ENCODE peak calls at places on chromosomes 3 and 15, in four cellular contexts. One of them, this sample, is unnamed.

GRCh38 chr3:136938334-136938733 is 19.4 kb upstream of the IL20RB start:
- DNase-seq in HCT116: no peak
- DNase-seq in GM12878: no peak
- DNase-seq in K562: no peak
- DNase-seq in this sample: no peak

GRCh38 chr15:82807920-82808633 is 1.4 kb upstream of the WHAMM start:
- DNase-seq in HCT116: no peak
- DNase-seq in K562: no peak
- DNase-seq in GM12878: no peak
- DNase-seq in this sample: no peak

GRCh38 chr3:119883461-119884160 is 101.7 kb downstream of the NR1I2 start:
- DNase-seq in HCT116: no peak
- DNase-seq in GM12878: no peak
- DNase-seq in K562: no peak
- DNase-seq in this sample: no peak

GRCh38 chr3:10474847-10475246 is 30.5 kb downstream of the ATP2B2 start:
- DNase-seq in K562: no peak
- DNase-seq in GM12878: peak
- DNase-seq in HCT116: no peak
- DNase-seq in this sample: no peak

GRCh38 chr3:30894521-30895289 is at the start of gene GADL1:
- DNase-seq in GM12878: no peak
- DNase-seq in HCT116: no peak
- DNase-seq in K562: no peak
- DNase-seq in this sample: peak

GRCh38 chr3:15148614-15149013 is 49.7 kb upstream of the RBSN start:
- DNase-seq in HCT116: peak
- DNase-seq in GM12878: no peak
- DNase-seq in K562: peak
- DNase-seq in this sample: no peak

GRCh38 chr3:45546636-45547201 is 47.8 kb upstream of the LIMD1 start:
- DNase-seq in K562: peak
- DNase-seq in HCT116: peak
- DNase-seq in GM12878: no peak
- DNase-seq in this sample: no peak

GRCh38 chr3:185316740-185317407 is 46.1 kb upstream of the MAP3K13 start:
- DNase-seq in K562: no peak
- DNase-seq in HCT116: no peak
- DNase-seq in GM12878: no peak
- DNase-seq in this sample: peak

GRCh38 chr15:82539690-82540054 is 585 bp downstream of the RPS17 start:
- DNase-seq in HCT116: no peak
- DNase-seq in GM12878: no peak
- DNase-seq in K562: peak
- DNase-seq in this sample: no peak

GRCh38 chr3:102483556-102483955 is 48.7 kb downstream of the ZPLD1 start:
- DNase-seq in GM12878: no peak
- DNase-seq in HCT116: no peak
- DNase-seq in K562: no peak
- DNase-seq in this sample: no peak

GRCh38 chr3:101829878-101830277 is 19.4 kb upstream of the NFKBIZ start:
- DNase-seq in HCT116: no peak
- DNase-seq in GM12878: no peak
- DNase-seq in K562: no peak
- DNase-seq in this sample: no peak

GRCh38 chr3:85081191-85081895 is 122.6 kb downstream of the CADM2 start:
- DNase-seq in HCT116: no peak
- DNase-seq in GM12878: no peak
- DNase-seq in K562: no peak
- DNase-seq in this sample: no peak

GRCh38 chr3:71064288-71064975 is 519.1 kb downstream of the FOXP1 start:
- DNase-seq in GM12878: no peak
- DNase-seq in HCT116: no peak
- DNase-seq in K562: peak
- DNase-seq in this sample: peak

GRCh38 chr3:99084825-99085224 is 183.3 kb upstream of the DCBLD2 start:
- DNase-seq in GM12878: no peak
- DNase-seq in HCT116: no peak
- DNase-seq in K562: no peak
- DNase-seq in this sample: no peak

GRCh38 chr3:52730681-52731080 is 24.8 kb downstream of the SPCS1 start:
- DNase-seq in HCT116: no peak
- DNase-seq in GM12878: no peak
- DNase-seq in K562: no peak
- DNase-seq in this sample: peak

GRCh38 chr3:129577925-129578742 is 28.3 kb downstream of the PLXND1 start:
- DNase-seq in GM12878: no peak
- DNase-seq in HCT116: no peak
- DNase-seq in K562: no peak
- DNase-seq in this sample: no peak

GRCh38 chr3:58066842-58067241 is 58.6 kb downstream of the FLNB start:
- DNase-seq in HCT116: no peak
- DNase-seq in K562: no peak
- DNase-seq in GM12878: no peak
- DNase-seq in this sample: peak

GRCh38 chr15:28986108-28986507 is 100.3 kb downstream of the APBA2 start:
- DNase-seq in HCT116: no peak
- DNase-seq in GM12878: no peak
- DNase-seq in K562: no peak
- DNase-seq in this sample: no peak

GRCh38 chr3:141618511-141618910 is 119.6 kb upstream of the RNF7 start:
- DNase-seq in HCT116: no peak
- DNase-seq in K562: no peak
- DNase-seq in GM12878: no peak
- DNase-seq in this sample: no peak

GRCh38 chr3:16508591-16508995 is 4.9 kb downstream of the RFTN1 start:
- DNase-seq in HCT116: no peak
- DNase-seq in K562: no peak
- DNase-seq in GM12878: no peak
- DNase-seq in this sample: no peak

GRCh38 chr3:108528459-108529231 is 18.2 kb upstream of the MYH15 start:
- DNase-seq in HCT116: no peak
- DNase-seq in K562: no peak
- DNase-seq in GM12878: peak
- DNase-seq in this sample: no peak

GRCh38 chr3:151553873-151554272 is 93.0 kb upstream of the IGSF10 start:
- DNase-seq in K562: no peak
- DNase-seq in HCT116: no peak
- DNase-seq in GM12878: no peak
- DNase-seq in this sample: no peak

GRCh38 chr3:45948409-45948808 is 5.1 kb downstream of the CXCR6 start:
- DNase-seq in HCT116: no peak
- DNase-seq in GM12878: no peak
- DNase-seq in K562: no peak
- DNase-seq in this sample: no peak

GRCh38 chr15:67945951-67946700 is 106.3 kb upstream of the RNU6-1 start:
- DNase-seq in HCT116: no peak
- DNase-seq in K562: peak
- DNase-seq in GM12878: no peak
- DNase-seq in this sample: no peak

GRCh38 chr3:51967384-51968174 is at the start of gene PCBP4:
- DNase-seq in HCT116: no peak
- DNase-seq in GM12878: no peak
- DNase-seq in K562: peak
- DNase-seq in this sample: peak

GRCh38 chr15:89018235-89018634 is 70.0 kb upstream of the ABHD2 start:
- DNase-seq in HCT116: no peak
- DNase-seq in K562: no peak
- DNase-seq in GM12878: no peak
- DNase-seq in this sample: no peak

GRCh38 chr3:189573004-189573403 is 58.2 kb upstream of the TP63 start:
- DNase-seq in HCT116: no peak
- DNase-seq in GM12878: peak
- DNase-seq in K562: no peak
- DNase-seq in this sample: no peak

GRCh38 chr15:62344806-62345539 is 179.9 kb upstream of the C2CD4B start:
- DNase-seq in GM12878: peak
- DNase-seq in HCT116: peak
- DNase-seq in K562: peak
- DNase-seq in this sample: peak

GRCh38 chr15:66931768-66932633 is 133.4 kb upstream of the SMAD3 start:
- DNase-seq in K562: no peak
- DNase-seq in GM12878: no peak
- DNase-seq in HCT116: peak
- DNase-seq in this sample: peak

GRCh38 chr15:65906396-65906795 is 37.1 kb downstream of the RAB11A start:
- DNase-seq in HCT116: no peak
- DNase-seq in GM12878: no peak
- DNase-seq in K562: no peak
- DNase-seq in this sample: no peak

DNA sequence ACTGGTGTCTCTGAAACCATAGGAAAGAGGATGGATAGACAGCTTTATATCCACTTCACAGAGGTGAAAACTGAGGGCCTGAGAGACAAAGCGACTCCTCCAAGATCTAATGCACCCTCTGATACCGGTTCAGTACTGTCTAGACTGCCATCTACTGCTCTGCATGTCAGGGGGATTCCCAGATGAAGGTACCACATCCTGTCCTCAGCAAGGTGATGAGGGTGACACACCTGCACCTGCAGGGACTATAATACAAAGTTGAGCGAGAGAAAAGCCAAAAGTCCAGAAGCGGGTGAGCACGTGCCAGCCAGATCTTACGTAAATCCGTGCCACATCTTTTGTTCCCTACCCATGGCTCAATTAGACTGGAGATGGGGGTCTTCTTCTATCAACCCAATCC is 32.5 kb upstream of the HES1 start:
- DNase-seq in GM12878: no peak
- DNase-seq in K562: no peak
- DNase-seq in HCT116: no peak
- DNase-seq in this sample: no peak
- TF ChIP-seq MAX in GM12878: no peak
- TF ChIP-seq MAX in K562: no peak
- TF ChIP-seq MAX in HCT116: no peak
- TF ChIP-seq MAX in this sample: no peak

DNA sequence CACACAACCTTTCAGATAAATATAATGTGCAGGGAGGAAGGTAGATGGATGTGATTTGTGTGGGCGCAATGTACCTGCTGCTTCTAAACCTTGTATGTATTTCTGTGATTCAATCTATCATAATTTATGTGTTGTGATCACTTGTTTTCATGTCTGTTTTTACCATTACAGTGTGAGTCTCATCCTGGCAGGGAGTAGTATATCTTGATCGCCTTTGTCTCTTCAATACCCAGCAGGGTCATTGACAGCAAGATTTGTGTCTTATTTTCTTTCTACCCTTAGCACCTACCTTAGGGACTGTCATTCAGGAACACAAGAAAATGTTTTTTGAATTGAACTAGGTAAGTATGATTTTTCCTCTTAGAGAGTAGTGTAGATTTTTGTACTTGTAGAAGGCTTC is 83.7 kb upstream of the SELENOK start:
- DNase-seq in K562: no peak
- DNase-seq in GM12878: no peak
- DNase-seq in HCT116: no peak
- DNase-seq in this sample: no peak
- TF ChIP-seq POLR2AphosphoS5 in K562: no peak
- TF ChIP-seq POLR2AphosphoS5 in GM12878: no peak
- TF ChIP-seq POLR2AphosphoS5 in HCT116: no peak
- TF ChIP-seq POLR2AphosphoS5 in this sample: no peak

DNA sequence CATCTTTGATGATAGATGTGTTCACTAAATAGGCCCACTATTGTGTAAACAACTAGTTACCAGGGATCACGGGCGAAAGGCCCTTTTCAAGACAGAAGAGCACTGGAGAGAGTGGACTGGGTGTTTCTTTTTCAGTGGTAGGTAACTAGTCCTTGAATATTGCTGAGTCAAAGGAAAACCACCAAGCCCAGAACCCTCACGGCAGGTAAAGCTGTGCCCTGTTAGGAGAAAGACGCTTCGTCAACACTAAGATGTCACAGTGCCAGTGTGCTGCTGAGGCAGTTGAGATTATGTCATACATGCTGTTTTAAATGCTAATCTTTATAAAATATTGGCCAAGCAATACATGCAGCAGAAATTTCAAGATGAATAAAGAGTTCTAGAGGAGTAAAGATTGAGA is 578.6 kb downstream of the PYDC2 start:
- DNase-seq in GM12878: no peak
- DNase-seq in HCT116: no peak
- DNase-seq in K562: no peak
- DNase-seq in this sample: no peak
- TF ChIP-seq MAX in GM12878: no peak
- TF ChIP-seq MAX in HCT116: no peak
- TF ChIP-seq MAX in K562: no peak
- TF ChIP-seq MAX in this sample: no peak

GRCh38 chr3:48847053-48847585 is 555 bp downstream of the PRKAR2A start:
- DNase-seq in K562: peak
- DNase-seq in HCT116: peak
- DNase-seq in GM12878: no peak
- DNase-seq in this sample: peak

GRCh38 chr3:48845170-48845569 is 2.5 kb downstream of the PRKAR2A start:
- DNase-seq in K562: no peak
- DNase-seq in GM12878: no peak
- DNase-seq in HCT116: no peak
- DNase-seq in this sample: no peak

GRCh38 chr3:48848816-48849515 is 1.3 kb upstream of the PRKAR2A start:
- DNase-seq in HCT116: no peak
- DNase-seq in GM12878: no peak
- DNase-seq in K562: no peak
- DNase-seq in this sample: no peak

GRCh38 chr3:48851407-48851806 is 3.7 kb upstream of the PRKAR2A start:
- DNase-seq in GM12878: no peak
- DNase-seq in HCT116: no peak
- DNase-seq in K562: no peak
- DNase-seq in this sample: no peak

GRCh38 chr3:48847586-48848423 is at the start of gene PRKAR2A:
- DNase-seq in K562: peak
- DNase-seq in GM12878: peak
- DNase-seq in HCT116: peak
- DNase-seq in this sample: peak
- TF ChIP-seq POLR2AphosphoS5 in K562: no peak
- TF ChIP-seq POLR2AphosphoS5 in GM12878: peak
- TF ChIP-seq POLR2AphosphoS5 in HCT116: peak
- TF ChIP-seq POLR2AphosphoS5 in this sample: peak

DNA sequence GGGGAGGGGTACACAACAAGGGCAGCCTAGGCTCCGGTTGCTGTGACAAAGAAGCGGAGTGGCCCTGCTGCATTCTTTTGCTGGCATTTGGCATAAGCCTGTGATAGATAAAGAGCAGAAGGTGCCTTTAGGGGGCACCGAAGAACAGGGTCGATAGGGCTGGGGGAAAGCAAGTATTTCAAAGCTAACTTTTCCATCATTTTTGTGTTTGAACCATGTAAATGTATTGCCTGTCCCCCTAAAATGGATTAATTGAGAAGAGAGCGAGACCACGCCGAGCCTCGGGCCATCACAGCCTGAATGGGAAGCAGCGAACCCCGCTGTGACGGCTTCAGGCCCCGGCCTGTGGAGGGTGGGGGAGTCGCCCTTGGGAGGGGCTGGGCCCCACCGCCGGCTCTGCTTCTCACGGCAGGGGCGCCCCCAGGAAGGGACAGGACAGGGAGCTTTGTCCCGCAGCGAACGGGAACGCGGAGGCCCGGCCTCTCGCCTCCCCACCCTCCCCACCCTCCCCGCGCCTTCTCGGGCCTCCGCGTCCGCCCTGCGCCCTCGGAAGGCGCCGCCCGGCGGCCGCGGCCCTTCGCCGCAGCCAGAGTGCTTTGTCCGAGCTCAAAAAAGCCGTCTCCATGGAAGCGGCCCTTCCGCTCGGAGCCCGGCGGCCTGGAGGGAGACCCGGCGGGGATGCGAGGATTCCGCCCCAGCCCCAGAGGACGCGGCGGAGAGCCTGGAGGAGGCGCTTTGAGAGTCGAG is 32.4 kb upstream of the ALDH1L1 start:
- DNase-seq in HCT116: no peak
- DNase-seq in GM12878: no peak
- DNase-seq in K562: peak
- DNase-seq in this sample: peak
- TF ChIP-seq MAX in HCT116: no peak
- TF ChIP-seq MAX in GM12878: no peak
- TF ChIP-seq MAX in K562: no peak
- TF ChIP-seq MAX in this sample: no peak

This sample was measured in endothelial cell of umbilical vein.